ENCODE peak calls at places on chromosomes 6 and 20, in ten cellular contexts. A is GM20000; Y is CD4-positive, alpha-beta T cell; X is tibial artery; I is coronary artery; S is kidney epithelial cell; M is GM12865; H is AG04449; T is mammary epithelial cell; G is heart left ventricle. W is an unnamed sample.

GRCh38 chr6:83633149-83633548 is 75.8 kb downstream of the SNAP91 start:
- DNase-seq in A (no peak), Y (no peak), X (no peak), I (no peak), S (no peak), M (peak), H (no peak), T (no peak), G (no peak), W (no peak)

GRCh38 chr6:10837692-10837996 is 695 bp downstream of the MAK start:
- DNase-seq in A (peak), Y (no peak), X (no peak), I (no peak), S (no peak), M (peak), H (no peak), T (peak), G (no peak), W (no peak)

GRCh38 chr6:23180504-23181293 is 611.3 kb downstream of the HDGFL1 start:
- DNase-seq in A (no peak), Y (no peak), X (no peak), I (no peak), S (no peak), M (no peak), H (peak), T (no peak), G (peak), W (no peak)

GRCh38 chr6:14274552-14275492 is 157.2 kb downstream of the CD83 start:
- DNase-seq in A (no peak), Y (no peak), X (no peak), I (no peak), S (no peak), M (no peak), H (no peak), T (peak), G (no peak), W (no peak)

GRCh38 chr20:40307937-40308478 is 381.0 kb downstream of the MAFB start:
- DNase-seq in A (no peak), Y (no peak), X (no peak), I (no peak), S (no peak), M (no peak), H (no peak), T (no peak), G (no peak), W (no peak)

GRCh38 chr6:108544586-108544985 is 16.1 kb upstream of the FOXO3 start:
- DNase-seq in A (no peak), Y (no peak), X (no peak), I (no peak), S (no peak), M (no peak), H (no peak), T (no peak), G (no peak), W (no peak)

GRCh38 chr6:107418118-107418517 is 41.2 kb downstream of the PDSS2 start:
- DNase-seq in A (peak), Y (no peak), X (no peak), I (no peak), S (no peak), M (peak), H (no peak), T (peak), G (no peak), W (no peak)

GRCh38 chr6:16472349-16473069 is 234.1 kb downstream of the GMPR start:
- DNase-seq in A (no peak), Y (no peak), X (no peak), I (no peak), S (no peak), M (peak), H (peak), T (no peak), G (no peak), W (no peak)

GRCh38 chr6:70599187-70599586 is 32.5 kb downstream of the SDHAF4 start:
- DNase-seq in A (no peak), Y (no peak), X (no peak), I (no peak), S (no peak), M (no peak), H (no peak), T (no peak), G (no peak), W (no peak)

GRCh38 chr6:26033942-26034354 is 53.3 kb upstream of the HFE start:
- DNase-seq in A (no peak), Y (no peak), X (no peak), I (no peak), S (no peak), M (peak), H (no peak), T (no peak), G (no peak), W (no peak)

GRCh38 chr20:5024103-5024502 is 22.8 kb upstream of the SLC23A2 start:
- DNase-seq in A (no peak), Y (no peak), X (no peak), I (no peak), S (no peak), M (no peak), H (no peak), T (no peak), G (no peak), W (no peak)

GRCh38 chr20:46621492-46621891 is 29.8 kb downstream of the SLC13A3 start:
- DNase-seq in A (no peak), Y (no peak), X (no peak), I (no peak), S (no peak), M (no peak), H (peak), T (no peak), G (no peak), W (no peak)

GRCh38 chr20:10558635-10559187 is 115.1 kb downstream of the JAG1 start:
- DNase-seq in A (peak), Y (no peak), X (no peak), I (no peak), S (peak), M (peak), H (peak), T (peak), G (no peak), W (no peak)

GRCh38 chr6:30321692-30322388 is 4.9 kb upstream of the TRIM39 start:
- DNase-seq in A (no peak), Y (no peak), X (no peak), I (no peak), S (no peak), M (no peak), H (no peak), T (no peak), G (no peak), W (no peak)

GRCh38 chr20:921020-921419 is 4.9 kb upstream of the ANGPT4 start:
- DNase-seq in A (no peak), Y (no peak), X (no peak), I (no peak), S (no peak), M (no peak), H (no peak), T (no peak), G (no peak), W (no peak)

GRCh38 chr6:41767112-41767946 is 12.4 kb downstream of the FRS3 start:
- DNase-seq in A (no peak), Y (no peak), X (peak), I (no peak), S (no peak), M (no peak), H (peak), T (peak), G (peak), W (no peak)

GRCh38 chr6:153956807-153957206 is 82.2 kb upstream of the OPRM1 start:
- DNase-seq in A (no peak), Y (no peak), X (no peak), I (no peak), S (no peak), M (no peak), H (no peak), T (peak), G (no peak), W (no peak)

GRCh38 chr20:58552366-58552934 is 37.3 kb upstream of the APCDD1L start:
- DNase-seq in A (no peak), Y (no peak), X (no peak), I (peak), S (no peak), M (no peak), H (no peak), T (no peak), G (no peak), W (peak)

GRCh38 chr6:101595276-101595675 is 201.8 kb downstream of the GRIK2 start:
- DNase-seq in A (no peak), Y (no peak), X (no peak), I (no peak), S (no peak), M (no peak), H (no peak), T (no peak), G (no peak), W (no peak)

GRCh38 chr20:44692932-44693476 is 22.2 kb upstream of the CCN5 start:
- DNase-seq in A (no peak), Y (no peak), X (peak), I (peak), S (peak), M (no peak), H (peak), T (peak), G (peak), W (no peak)

GRCh38 chr6:6405031-6405430 is 84.6 kb upstream of the F13A1 start:
- DNase-seq in A (no peak), Y (no peak), X (no peak), I (no peak), S (no peak), M (no peak), H (no peak), T (no peak), G (no peak), W (no peak)

GRCh38 chr20:3340443-3340842 is 67.0 kb downstream of the DNAAF9 start:
- DNase-seq in A (no peak), Y (no peak), X (peak), I (no peak), S (no peak), M (no peak), H (no peak), T (no peak), G (peak), W (no peak)

GRCh38 chr20:48759631-48760245 is 68.1 kb downstream of the PREX1 start:
- DNase-seq in A (no peak), Y (no peak), X (no peak), I (no peak), S (no peak), M (no peak), H (no peak), T (no peak), G (no peak), W (no peak)

GRCh38 chr6:16676978-16677377 is 84.3 kb downstream of the ATXN1 start:
- DNase-seq in A (no peak), Y (no peak), X (no peak), I (no peak), S (peak), M (no peak), H (no peak), T (no peak), G (no peak), W (no peak)

GRCh38 chr6:36618366-36619355 is 24.5 kb downstream of the SRSF3 start:
- DNase-seq in A (no peak), Y (no peak), X (peak), I (peak), S (no peak), M (no peak), H (no peak), T (no peak), G (no peak), W (no peak)

GRCh38 chr6:43772571-43773049 is 2.6 kb downstream of the VEGFA start:
- DNase-seq in A (no peak), Y (no peak), X (no peak), I (no peak), S (no peak), M (peak), H (no peak), T (no peak), G (peak), W (no peak)

GRCh38 chr6:134774244-134774643 is 175.7 kb downstream of the ALDH8A1 start:
- DNase-seq in A (no peak), Y (no peak), X (no peak), I (no peak), S (peak), M (no peak), H (peak), T (peak), G (no peak), W (no peak)

GRCh38 chr6:169982461-169983386 is 231.3 kb downstream of the ERMARD start:
- DNase-seq in A (no peak), Y (no peak), X (peak), I (no peak), S (no peak), M (no peak), H (no peak), T (no peak), G (no peak), W (no peak)

GRCh38 chr20:11051146-11051545 is 377.3 kb upstream of the JAG1 start:
- DNase-seq in A (no peak), Y (no peak), X (no peak), I (no peak), S (no peak), M (no peak), H (no peak), T (no peak), G (no peak), W (no peak)

GRCh38 chr20:43442310-43442880 is 15.3 kb upstream of the SRSF6 start:
- DNase-seq in A (no peak), Y (no peak), X (no peak), I (no peak), S (no peak), M (no peak), H (no peak), T (peak), G (no peak), W (no peak)

GRCh38 chr6:41614713-41615112 is 23.6 kb upstream of the MDFI start:
- DNase-seq in A (no peak), Y (no peak), X (no peak), I (no peak), S (no peak), M (no peak), H (no peak), T (no peak), G (no peak), W (no peak)

GRCh38 chr6:90202156-90202555 is 94.5 kb downstream of the BACH2 start:
- DNase-seq in A (no peak), Y (no peak), X (no peak), I (no peak), S (no peak), M (peak), H (no peak), T (no peak), G (no peak), W (no peak)

GRCh38 chr20:37479275-37479674 is 41.8 kb upstream of the NNAT start:
- DNase-seq in A (no peak), Y (no peak), X (no peak), I (no peak), S (no peak), M (no peak), H (no peak), T (no peak), G (no peak), W (no peak)

GRCh38 chr6:88982720-88983119 is 19.3 kb upstream of the RNGTT start:
- DNase-seq in A (peak), Y (no peak), X (peak), I (no peak), S (no peak), M (peak), H (peak), T (peak), G (peak), W (peak)

GRCh38 chr6:854405-855073 is 161.6 kb upstream of the EXOC2 start:
- DNase-seq in A (no peak), Y (no peak), X (no peak), I (no peak), S (no peak), M (no peak), H (no peak), T (no peak), G (no peak), W (no peak)

GRCh38 chr6:74752303-74752702 is 453.6 kb downstream of the COL12A1 start:
- DNase-seq in A (no peak), Y (no peak), X (no peak), I (no peak), S (no peak), M (no peak), H (no peak), T (no peak), G (no peak), W (no peak)
- TF ChIP-seq CTCF in A (no peak), Y (no peak), X (no peak), I (no peak), S (peak), M (no peak), H (no peak), T (no peak), G (peak), W (no peak)

GRCh38 chr6:152716322-152716721 is 18.6 kb downstream of the MYCT1 start:
- DNase-seq in A (no peak), Y (no peak), X (no peak), I (no peak), S (no peak), M (no peak), H (no peak), T (no peak), G (no peak), W (no peak)
- TF ChIP-seq CTCF in A (no peak), Y (no peak), X (no peak), I (no peak), S (no peak), M (no peak), H (no peak), T (peak), G (no peak), W (no peak)

GRCh38 chr6:64969139-64969538 is 737.9 kb downstream of the EYS start:
- DNase-seq in A (no peak), Y (no peak), X (no peak), I (no peak), S (no peak), M (no peak), H (no peak), T (no peak), G (no peak), W (no peak)
- TF ChIP-seq CTCF in A (no peak), Y (no peak), X (no peak), I (no peak), S (no peak), M (no peak), H (no peak), T (no peak), G (no peak), W (no peak)

DNA sequence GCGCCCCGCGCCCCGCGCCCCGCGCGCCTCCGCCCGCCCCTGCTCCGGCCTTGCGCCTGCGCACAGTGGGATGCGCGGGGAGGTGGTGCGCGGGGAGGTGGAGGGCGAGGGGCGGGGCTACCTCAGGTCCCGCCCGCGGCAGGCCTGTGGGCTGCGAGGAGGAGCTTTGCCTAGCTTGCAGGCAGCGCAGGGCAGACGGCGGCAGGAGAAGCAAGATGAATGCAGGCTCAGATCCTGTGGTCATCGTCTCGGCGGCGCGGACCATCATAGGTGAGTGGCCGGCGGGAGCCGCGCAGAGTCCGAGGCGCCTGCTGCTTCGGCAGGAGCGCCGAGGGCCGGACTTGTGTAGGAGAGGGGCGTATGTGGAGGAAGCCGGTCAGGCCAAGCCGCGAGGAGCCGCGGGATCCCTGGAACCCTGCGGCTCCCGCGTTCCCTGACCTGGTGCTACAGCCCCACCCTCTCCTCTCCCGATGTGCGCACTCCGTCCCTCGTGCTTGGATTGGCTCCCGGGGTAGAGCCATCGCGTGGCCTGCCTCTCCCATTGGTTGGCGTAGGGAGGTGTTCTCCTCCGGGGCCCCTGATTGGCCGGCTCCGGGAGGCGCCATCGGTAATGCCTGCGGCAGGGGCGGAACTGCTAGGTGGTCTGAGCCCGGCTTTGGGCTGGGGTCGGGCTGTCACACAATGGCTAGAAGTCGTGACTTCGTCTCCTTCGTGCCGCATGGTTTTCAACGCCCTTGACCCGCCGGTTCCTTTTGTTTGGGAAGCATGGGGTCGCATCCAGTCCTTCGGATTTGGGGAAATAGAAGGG is at the start of gene ACAT2:
- DNase-seq in A (peak), Y (peak), X (peak), I (peak), S (peak), M (peak), H (peak), T (peak), G (peak), W (peak)
- TF ChIP-seq CTCF in A (no peak), Y (no peak), X (peak), I (no peak), S (no peak), M (no peak), H (no peak), T (no peak), G (no peak), W (no peak)